ENCODE peak calls at places on chromosomes 7 and 10, in seven cellular contexts. K, Y, S, N, L, G and I are unnamed samples.

GRCh38 chr7:27704407-27705199 is 35.4 kb upstream of the TAX1BP1 start:
- DNase-seq in N (no peak), Y (no peak), G (no peak), L (no peak), S (no peak), K (no peak), I (no peak)

GRCh38 chr10:35251373-35252100 is 84.8 kb upstream of the CCNY start:
- DNase-seq in Y (no peak), L (no peak), G (no peak), N (no peak), K (no peak), S (no peak), I (no peak)

GRCh38 chr7:7157887-7158271 is 24.5 kb upstream of the C1GALT1 start:
- DNase-seq in G (no peak), L (no peak), N (peak), K (peak), S (no peak), Y (no peak), I (no peak)

GRCh38 chr7:55130554-55131198 is 111.9 kb downstream of the EGFR start:
- DNase-seq in K (peak), N (peak), G (peak), S (no peak), Y (no peak), L (no peak), I (no peak)

GRCh38 chr10:124554085-124554858 is 92.6 kb downstream of the LHPP start:
- DNase-seq in K (no peak), G (no peak), N (no peak), L (no peak), Y (no peak), S (no peak), I (no peak)

GRCh38 chr10:125105155-125105554 is 55.2 kb downstream of the CTBP2 start:
- DNase-seq in Y (no peak), S (no peak), K (no peak), G (no peak), N (no peak), L (no peak), I (no peak)

GRCh38 chr10:18140149-18140956 is at the start of gene CACNB2:
- DNase-seq in S (no peak), N (peak), L (peak), K (peak), Y (no peak), G (peak), I (no peak)

GRCh38 chr10:14879055-14879800 is 562 bp downstream of the SUV39H2 start:
- DNase-seq in S (peak), K (peak), L (peak), N (peak), G (peak), Y (peak), I (no peak)

GRCh38 chr7:55127135-55127551 is 108.3 kb downstream of the EGFR start:
- DNase-seq in G (no peak), K (peak), S (no peak), Y (no peak), L (no peak), N (peak), I (no peak)

GRCh38 chr10:97127960-97128850 is 57.6 kb downstream of the SLIT1 start:
- DNase-seq in S (no peak), N (peak), L (no peak), G (no peak), Y (no peak), K (peak), I (no peak)

GRCh38 chr10:24952146-24952700 is at the start of gene PRTFDC1:
- DNase-seq in S (no peak), N (peak), Y (peak), K (no peak), G (peak), L (peak), I (no peak)

GRCh38 chr10:77837248-77837924 is 89.2 kb downstream of the DLG5 start:
- DNase-seq in N (peak), Y (peak), K (peak), G (no peak), L (no peak), S (no peak), I (no peak)

GRCh38 chr7:33940503-33940902 is 35.2 kb downstream of the BMPER start:
- DNase-seq in S (no peak), Y (no peak), G (no peak), L (no peak), N (no peak), K (no peak), I (no peak)

GRCh38 chr10:114420811-114421485 is 16.6 kb upstream of the AFAP1L2 start:
- DNase-seq in S (no peak), Y (no peak), K (no peak), L (no peak), N (no peak), G (no peak), I (no peak)